ENCODE peak calls at places on chromosomes 4 and X, in six cellular contexts. F is IMR-90, M is H1, Z is H9, Q is mesenchymal stem cell, E is trophoblast cell. G is an unnamed sample.

GRCh38 chrX:45849261-45849660 is 648.6 kb upstream of the DIPK2B start:
- DNase-seq in M (no peak), Z (no peak), F (peak; percentile 86), Q (peak; percentile 74), E (peak; percentile 30), G (no peak)

GRCh38 chrX:120727503-120727902 is 97.6 kb upstream of the C1GALT1C1 start:
- DNase-seq in Z (no peak), Q (no peak), M (no peak), F (no peak), E (no peak), G (no peak)

GRCh38 chr4:183349673-183350072 is 27.4 kb upstream of the CLDN24 start:
- DNase-seq in Z (no peak), F (peak; percentile 61), Q (peak; percentile 35), E (no peak), M (no peak), G (no peak)

GRCh38 chr4:159075531-159075932 is 27.3 kb upstream of the RAPGEF2 start:
- DNase-seq in F (no peak), E (no peak), Z (no peak), M (no peak), Q (no peak), G (no peak)

GRCh38 chr4:61541474-61541873 is 341.3 kb downstream of the ADGRL3 start:
- DNase-seq in E (no peak), Z (no peak), F (no peak), Q (no peak), M (no peak), G (no peak)

GRCh38 chr4:733631-733980 is 28.0 kb downstream of the PCGF3 start:
- DNase-seq in M (no peak), Z (no peak), F (no peak), Q (no peak), E (no peak), G (no peak)

GRCh38 chr4:41835321-41835995 is 86.9 kb upstream of the PHOX2B start:
- DNase-seq in M (no peak), Q (no peak), Z (no peak), E (no peak), F (no peak), G (no peak)

GRCh38 chr4:7778524-7779193 is 161.0 kb downstream of the AFAP1 start:
- DNase-seq in F (peak; percentile 30), Z (no peak), Q (peak; percentile 10), M (no peak), E (no peak), G (no peak)

GRCh38 chr4:102143433-102143832 is 201.8 kb downstream of the SLC39A8 start:
- DNase-seq in Q (no peak), M (no peak), Z (no peak), F (no peak), E (no peak), G (no peak)

GRCh38 chrX:115894087-115894486 is 276.5 kb upstream of the AGTR2 start:
- DNase-seq in Z (peak; percentile 31), M (no peak), F (peak; percentile 33), Q (no peak), E (peak; percentile 41), G (no peak)

DNA sequence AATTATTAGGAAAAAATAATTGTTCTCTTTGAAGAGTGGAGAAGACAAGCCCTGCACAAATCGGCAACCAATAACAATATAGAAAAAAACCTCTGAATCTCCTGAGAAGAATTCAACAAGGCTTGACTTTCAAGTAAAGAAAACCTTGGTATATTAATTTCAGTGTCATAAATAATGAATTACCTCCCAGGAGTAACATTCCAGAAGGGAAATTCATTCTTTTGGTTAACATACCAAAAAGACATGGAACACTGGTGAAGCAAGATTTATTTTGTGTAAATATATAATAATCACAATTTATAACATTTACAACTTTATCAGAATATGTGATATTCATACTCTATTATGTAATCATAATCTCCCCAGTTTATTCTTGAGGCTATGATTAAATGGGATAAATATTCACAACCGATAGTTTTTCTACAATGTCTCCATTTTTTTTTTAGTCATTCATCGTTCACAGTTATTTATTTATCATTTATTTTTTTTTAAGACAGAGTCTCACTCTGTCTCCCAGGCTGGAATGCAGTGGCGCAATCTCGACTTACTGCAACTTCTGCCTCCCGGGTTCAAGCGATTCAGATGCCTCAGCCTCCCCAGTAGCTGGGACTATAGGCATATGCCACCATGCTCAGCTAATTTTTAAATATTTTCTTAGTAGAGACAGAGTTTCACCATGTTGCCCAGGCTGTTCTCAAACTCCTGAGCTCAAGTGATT is 53.0 kb upstream of the RPS6KA6 start:
- DNase-seq in Z (no peak), F (peak; percentile 19), E (peak; percentile 20), M (no peak), Q (no peak), G (no peak)
- H4K91ac ChIP-seq in Z (no peak overlapping the region), F (no peak overlapping the region), E (no peak overlapping the region), M (no peak overlapping the region), Q (no peak overlapping the region), G (no peak overlapping the region)

GRCh38 chr4:152427971-152428370 is 107.9 kb downstream of the FBXW7 start:
- DNase-seq in M (no peak), F (no peak), Z (no peak), E (no peak), Q (no peak), G (no peak)
- H4K91ac ChIP-seq in M (no peak overlapping the region), F (no peak overlapping the region), Z (no peak overlapping the region), E (no peak overlapping the region), Q (no peak overlapping the region), G (no peak overlapping the region)

DNA sequence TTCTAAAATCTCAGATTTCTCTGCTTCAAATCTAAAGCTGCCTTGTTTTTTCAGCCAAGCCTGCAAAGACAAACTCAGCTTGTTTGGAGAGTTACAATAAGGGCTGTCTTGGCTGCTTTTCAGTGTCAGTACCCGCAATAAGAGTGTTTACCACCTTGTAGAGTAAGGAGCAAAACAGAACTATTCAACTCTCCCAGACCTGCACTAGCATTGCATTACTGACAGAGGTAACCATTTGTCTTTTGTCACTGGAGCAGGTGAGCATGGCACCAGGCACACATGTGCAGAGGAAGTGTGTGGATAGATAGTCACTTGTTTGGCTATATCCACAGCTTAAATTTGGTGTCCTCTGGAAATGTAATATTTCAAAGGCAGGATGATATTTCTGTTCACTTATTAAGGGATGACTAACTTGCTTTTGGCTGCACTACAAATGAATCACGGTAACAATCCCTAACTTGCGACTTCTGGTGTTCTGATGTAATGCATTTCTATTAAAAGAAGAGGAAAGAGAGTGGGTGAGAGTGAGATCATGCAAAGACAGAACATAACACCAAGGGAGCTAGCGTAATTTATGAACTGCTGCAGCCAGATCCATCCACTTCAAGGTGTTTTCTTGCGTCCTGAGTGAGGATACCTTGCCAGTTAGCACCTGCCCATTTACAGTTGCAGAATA is 38.6 kb downstream of the PTCHD1 start:
- DNase-seq in M (no peak), Z (no peak), Q (peak; percentile 45), F (peak; percentile 68), E (no peak), G (no peak)
- H4K91ac ChIP-seq in M (no peak overlapping the region), Z (no peak overlapping the region), Q (no peak overlapping the region), F (no peak overlapping the region), E (no peak overlapping the region), G (no peak overlapping the region)

GRCh38 chr4:6196324-6196723 is 4.0 kb downstream of the JAKMIP1 start:
- DNase-seq in Z (no peak), E (no peak), Q (no peak), F (no peak), M (no peak), G (no peak)
- H4K91ac ChIP-seq in Z (no peak overlapping the region), E (no peak overlapping the region), Q (no peak overlapping the region), F (no peak overlapping the region), M (no peak overlapping the region), G (peak overlapping the region; percentile 58)

GRCh38 chr4:150648123-150648522 is 66.2 kb downstream of the MAB21L2 start:
- DNase-seq in E (no peak), F (no peak), Q (no peak), M (no peak), Z (no peak), G (no peak)
- H4K91ac ChIP-seq in E (no peak overlapping the region), F (no peak overlapping the region), Q (no peak overlapping the region), M (no peak overlapping the region), Z (no peak overlapping the region), G (no peak overlapping the region)

GRCh38 chr4:119479180-119479814 is 149.3 kb downstream of the PDE5A start:
- DNase-seq in Q (no peak), F (no peak), E (no peak), Z (no peak), M (no peak), G (no peak)
- H4K91ac ChIP-seq in Q (no peak overlapping the region), F (no peak overlapping the region), E (no peak overlapping the region), Z (no peak overlapping the region), M (no peak overlapping the region), G (no peak overlapping the region)

GRCh38 chr4:148515248-148515647 is 73.0 kb upstream of the NR3C2 start:
- DNase-seq in E (peak; percentile 10), Z (no peak), F (peak; percentile 57), M (no peak), Q (no peak), G (no peak)
- H4K91ac ChIP-seq in E (no peak overlapping the region), Z (no peak overlapping the region), F (no peak overlapping the region), M (no peak overlapping the region), Q (no peak overlapping the region), G (no peak overlapping the region)

DNA sequence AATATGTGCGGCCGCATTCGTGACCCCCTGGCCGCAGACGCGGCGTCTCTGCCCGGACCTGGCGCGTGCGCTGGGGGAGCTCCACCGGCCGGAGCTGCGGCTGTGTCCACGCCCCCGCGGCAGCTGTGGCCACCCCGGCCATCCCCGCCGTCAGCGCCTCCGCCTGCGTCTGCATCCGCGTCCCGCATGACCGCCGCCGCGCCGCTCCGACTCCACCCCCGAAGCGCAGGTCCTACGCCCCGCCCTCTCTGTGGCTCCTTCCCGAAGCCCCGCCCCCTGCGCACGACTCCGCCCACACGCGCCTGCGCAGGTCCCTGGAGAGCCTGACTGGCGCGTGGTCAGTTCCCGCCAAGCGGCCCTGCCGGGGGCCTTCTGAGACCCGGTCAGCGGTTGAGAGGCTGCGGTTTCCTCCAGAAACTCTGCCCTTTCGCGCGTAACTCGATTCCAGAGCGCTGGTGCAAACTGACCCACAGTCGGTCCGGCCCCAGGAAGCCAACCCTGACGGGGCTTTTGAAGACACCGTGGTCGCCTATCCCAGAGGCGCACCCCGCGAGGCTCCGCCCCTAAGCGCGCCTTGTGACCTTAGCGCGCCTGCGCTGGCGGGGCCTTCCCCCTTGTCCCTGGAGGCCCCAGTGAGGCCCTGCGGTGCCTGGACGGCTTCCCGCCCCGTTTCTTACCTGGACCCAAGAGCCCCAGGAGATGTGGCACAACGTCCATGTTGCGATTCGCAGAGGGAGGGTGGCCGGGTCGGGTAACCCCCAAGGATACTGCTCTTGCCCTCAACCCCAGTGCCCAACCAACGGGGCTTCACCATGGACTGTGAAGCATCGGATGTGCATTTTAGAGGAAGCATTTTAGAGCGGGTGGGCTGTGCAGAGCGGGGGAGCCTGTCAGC is at the start of gene LAGE3:
- DNase-seq in Q (peak; percentile 88), Z (peak; percentile 89), E (peak; percentile 92), F (peak; percentile 84), M (peak; percentile 57), G (peak; percentile 78)
- H4K91ac ChIP-seq in Q (peak within 1 kb of the TSS; percentile 75), Z (no peak within 1 kb of the TSS), E (peak within 1 kb of the TSS; percentile 75), F (peak within 1 kb of the TSS; percentile 28), M (no peak within 1 kb of the TSS), G (no peak within 1 kb of the TSS)

G was measured in neuronal stem cell.